ENCODE peak calls at places on chromosomes 2 and 18, in four cellular contexts. One of them, this sample, is unnamed.

GRCh38 chr18:12327510-12328178 is 19.6 kb downstream of the TUBB6 start:
- DNase-seq in upper lobe of right lung: peak; percentile 90
- DNase-seq in heart right ventricle: peak; percentile 85
- DNase-seq in A549: peak; percentile 77
- DNase-seq in this sample: no peak

GRCh38 chr2:127086800-127087737 is 19.9 kb downstream of the BIN1 start:
- DNase-seq in A549: no peak
- DNase-seq in heart right ventricle: peak; percentile 79
- DNase-seq in upper lobe of right lung: no peak
- DNase-seq in this sample: no peak

GRCh38 chr2:126858436-126858835 is 40.3 kb upstream of the TEX51 start:
- DNase-seq in upper lobe of right lung: peak; percentile 3
- DNase-seq in A549: no peak
- DNase-seq in heart right ventricle: no peak
- DNase-seq in this sample: no peak

GRCh38 chr2:120020554-120020953 is 7.7 kb downstream of the EPB41L5 start:
- DNase-seq in upper lobe of right lung: no peak
- DNase-seq in heart right ventricle: no peak
- DNase-seq in A549: no peak
- DNase-seq in this sample: no peak

GRCh38 chr18:50310080-50310479 is 22.6 kb upstream of the CXXC1 start:
- DNase-seq in heart right ventricle: no peak
- DNase-seq in A549: no peak
- DNase-seq in upper lobe of right lung: no peak
- DNase-seq in this sample: no peak

GRCh38 chr2:75612108-75612861 is 34.3 kb upstream of the MRPL19 start:
- DNase-seq in A549: no peak
- DNase-seq in upper lobe of right lung: no peak
- DNase-seq in heart right ventricle: no peak
- DNase-seq in this sample: no peak

GRCh38 chr2:69629921-69630608 is 13.5 kb downstream of the AAK1 start:
- DNase-seq in heart right ventricle: no peak
- DNase-seq in upper lobe of right lung: no peak
- DNase-seq in A549: no peak
- DNase-seq in this sample: no peak

GRCh38 chr2:234137400-234138014 is 87.0 kb downstream of the SPP2 start:
- DNase-seq in heart right ventricle: no peak
- DNase-seq in A549: peak; percentile 21
- DNase-seq in upper lobe of right lung: no peak
- DNase-seq in this sample: no peak

GRCh38 chr18:13565228-13565627 is 161.1 kb downstream of the FAM210A start:
- DNase-seq in heart right ventricle: peak; percentile 80
- DNase-seq in A549: no peak
- DNase-seq in upper lobe of right lung: no peak
- DNase-seq in this sample: peak; percentile 75

GRCh38 chr2:55923091-55923977 is at the start of gene EFEMP1:
- DNase-seq in A549: peak; percentile 41
- DNase-seq in heart right ventricle: peak; percentile 64
- DNase-seq in upper lobe of right lung: peak; percentile 91
- DNase-seq in this sample: peak; percentile 83

GRCh38 chr18:51355841-51356240 is 158.4 kb upstream of the MEX3C start:
- DNase-seq in upper lobe of right lung: no peak
- DNase-seq in heart right ventricle: no peak
- DNase-seq in A549: no peak
- DNase-seq in this sample: no peak

GRCh38 chr18:3154214-3154613 is 65.6 kb downstream of the MYOM1 start:
- DNase-seq in heart right ventricle: no peak
- DNase-seq in upper lobe of right lung: no peak
- DNase-seq in A549: no peak
- DNase-seq in this sample: no peak

GRCh38 chr18:58335223-58335622 is 291.2 kb downstream of the NEDD4L start:
- DNase-seq in upper lobe of right lung: no peak
- DNase-seq in heart right ventricle: no peak
- DNase-seq in A549: no peak
- DNase-seq in this sample: no peak

GRCh38 chr2:10868465-10869314 is 43.0 kb upstream of the KCNF1 start:
- DNase-seq in upper lobe of right lung: no peak
- DNase-seq in A549: no peak
- DNase-seq in heart right ventricle: no peak
- DNase-seq in this sample: no peak

GRCh38 chr2:239167766-239168444 is 232.9 kb downstream of the HDAC4 start:
- DNase-seq in upper lobe of right lung: peak; percentile 47
- DNase-seq in heart right ventricle: no peak
- DNase-seq in A549: no peak
- DNase-seq in this sample: peak; percentile 38

GRCh38 chr2:15640291-15640711 is 48.6 kb downstream of the DDX1 start:
- DNase-seq in upper lobe of right lung: no peak
- DNase-seq in heart right ventricle: no peak
- DNase-seq in A549: no peak
- DNase-seq in this sample: no peak

GRCh38 chr2:63007813-63008458 is 42.7 kb upstream of the OTX1 start:
- DNase-seq in heart right ventricle: no peak
- DNase-seq in upper lobe of right lung: no peak
- DNase-seq in A549: no peak
- DNase-seq in this sample: no peak

GRCh38 chr2:223598994-223599645 is 3.0 kb downstream of the SCG2 start:
- DNase-seq in heart right ventricle: no peak
- DNase-seq in A549: no peak
- DNase-seq in upper lobe of right lung: no peak
- DNase-seq in this sample: no peak

GRCh38 chr2:148130571-148130970 is 109.7 kb downstream of the MBD5 start:
- DNase-seq in A549: peak; percentile 4
- DNase-seq in upper lobe of right lung: no peak
- DNase-seq in heart right ventricle: no peak
- DNase-seq in this sample: no peak

GRCh38 chr2:37523861-37524362 is 147.5 kb downstream of the CDC42EP3 start:
- DNase-seq in A549: no peak
- DNase-seq in heart right ventricle: no peak
- DNase-seq in upper lobe of right lung: no peak
- DNase-seq in this sample: no peak

GRCh38 chr2:233588410-233588809 is 21.8 kb upstream of the USP40 start:
- DNase-seq in heart right ventricle: no peak
- DNase-seq in A549: no peak
- DNase-seq in upper lobe of right lung: no peak
- DNase-seq in this sample: no peak

GRCh38 chr2:11748861-11749645 is 2.6 kb downstream of the LPIN1 start:
- DNase-seq in heart right ventricle: no peak
- DNase-seq in upper lobe of right lung: no peak
- DNase-seq in A549: no peak
- DNase-seq in this sample: no peak

GRCh38 chr2:143223556-143223955 is 94.3 kb downstream of the ARHGAP15 start:
- DNase-seq in upper lobe of right lung: no peak
- DNase-seq in A549: no peak
- DNase-seq in heart right ventricle: no peak
- DNase-seq in this sample: no peak

GRCh38 chr2:164479460-164479859 is 141.8 kb downstream of the GRB14 start:
- DNase-seq in upper lobe of right lung: no peak
- DNase-seq in A549: no peak
- DNase-seq in heart right ventricle: no peak
- DNase-seq in this sample: no peak

GRCh38 chr2:47313141-47313691 is 89.7 kb upstream of the MSH2 start:
- DNase-seq in upper lobe of right lung: no peak
- DNase-seq in heart right ventricle: no peak
- DNase-seq in A549: peak; percentile 76
- DNase-seq in this sample: no peak

GRCh38 chr18:51862311-51862710 is 477.7 kb upstream of the DCC start:
- DNase-seq in A549: no peak
- DNase-seq in upper lobe of right lung: no peak
- DNase-seq in heart right ventricle: no peak
- DNase-seq in this sample: no peak

GRCh38 chr2:164979113-164979512 is 23.8 kb upstream of the SLC38A11 start:
- DNase-seq in heart right ventricle: no peak
- DNase-seq in A549: no peak
- DNase-seq in upper lobe of right lung: no peak
- DNase-seq in this sample: no peak

GRCh38 chr2:14303366-14304115 is 329.0 kb upstream of the LRATD1 start:
- DNase-seq in A549: no peak
- DNase-seq in upper lobe of right lung: no peak
- DNase-seq in heart right ventricle: no peak
- DNase-seq in this sample: no peak

GRCh38 chr2:241802421-241802749 is 6.6 kb upstream of the NEU4 start:
- DNase-seq in upper lobe of right lung: no peak
- DNase-seq in A549: no peak
- DNase-seq in heart right ventricle: peak; percentile 16
- DNase-seq in this sample: peak; percentile 69

GRCh38 chr18:13412901-13413300 is 194.3 kb downstream of the LDLRAD4 start:
- DNase-seq in heart right ventricle: no peak
- DNase-seq in upper lobe of right lung: no peak
- DNase-seq in A549: no peak
- DNase-seq in this sample: no peak

GRCh38 chr2:227351639-227352038 is 26.6 kb downstream of the MFF start:
- DNase-seq in heart right ventricle: no peak
- DNase-seq in A549: no peak
- DNase-seq in upper lobe of right lung: no peak
- DNase-seq in this sample: no peak

GRCh38 chr2:44955593-44956449 is 14.3 kb downstream of the SIX3 start:
- DNase-seq in upper lobe of right lung: peak; percentile 89
- DNase-seq in A549: peak; percentile 79
- DNase-seq in heart right ventricle: peak; percentile 79
- DNase-seq in this sample: no peak

GRCh38 chr18:56257215-56257614 is 381.2 kb downstream of the TXNL1 start:
- DNase-seq in A549: no peak
- DNase-seq in upper lobe of right lung: no peak
- DNase-seq in heart right ventricle: no peak
- DNase-seq in this sample: no peak
- TF ChIP-seq CTCF in A549: no peak
- TF ChIP-seq CTCF in upper lobe of right lung: no peak
- TF ChIP-seq CTCF in heart right ventricle: no peak
- TF ChIP-seq CTCF in this sample: no peak

DNA sequence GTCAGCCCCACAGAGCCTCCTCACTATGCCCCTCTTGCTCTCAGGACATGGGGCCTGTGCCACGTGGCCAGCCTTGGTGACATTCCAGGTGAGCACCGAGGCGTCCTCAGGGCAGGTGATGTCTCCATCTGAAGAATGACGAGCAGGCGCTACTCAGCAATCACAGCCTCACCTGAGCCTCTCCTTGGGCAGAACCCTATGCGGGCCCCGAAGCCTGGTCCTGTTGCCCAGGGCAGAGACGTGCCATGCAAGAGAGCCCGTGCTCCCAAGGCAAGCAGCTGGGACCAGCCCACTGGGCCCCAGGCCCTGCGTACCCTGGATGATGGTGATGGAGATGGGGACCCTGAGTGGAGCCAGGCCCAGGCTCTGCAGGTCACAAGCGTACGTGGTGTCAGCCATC is 32.5 kb upstream of the SELENOI start:
- DNase-seq in heart right ventricle: no peak
- DNase-seq in A549: no peak
- DNase-seq in upper lobe of right lung: no peak
- DNase-seq in this sample: no peak
- TF ChIP-seq CTCF in heart right ventricle: no peak
- TF ChIP-seq CTCF in A549: no peak
- TF ChIP-seq CTCF in upper lobe of right lung: no peak
- TF ChIP-seq CTCF in this sample: no peak

DNA sequence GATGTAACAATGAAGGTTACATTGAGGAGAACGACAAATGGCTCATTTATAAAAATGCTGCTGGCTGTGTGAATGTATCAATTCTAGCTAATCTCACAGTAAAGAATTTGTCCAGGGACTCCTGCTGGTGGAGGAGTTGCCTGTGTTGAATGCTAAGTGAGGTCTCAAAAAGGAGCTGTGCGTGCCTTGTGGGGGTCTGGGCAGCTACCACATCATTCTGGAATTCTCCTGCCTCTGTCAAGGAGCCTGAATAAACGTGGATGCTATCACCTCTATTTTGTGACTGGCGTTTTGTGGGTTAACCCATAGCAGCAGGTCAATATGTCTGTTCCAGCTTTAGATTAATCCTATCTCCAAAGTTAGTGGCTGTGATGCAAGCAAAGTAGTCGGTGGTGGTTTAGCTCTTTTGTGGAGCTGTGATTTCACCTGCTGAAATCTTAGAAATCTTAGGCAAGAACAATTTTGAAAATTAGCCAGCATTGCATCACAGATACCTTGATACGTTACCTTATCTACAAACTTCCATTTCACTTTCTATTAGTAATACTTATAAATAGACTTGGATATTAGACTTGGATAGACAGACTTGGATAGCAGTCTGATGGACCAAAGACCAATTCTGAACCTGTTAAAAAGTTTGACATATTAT is 96.8 kb downstream of the MTCL1 start:
- DNase-seq in heart right ventricle: no peak
- DNase-seq in A549: no peak
- DNase-seq in upper lobe of right lung: no peak
- DNase-seq in this sample: no peak
- TF ChIP-seq CTCF in heart right ventricle: no peak
- TF ChIP-seq CTCF in A549: no peak
- TF ChIP-seq CTCF in upper lobe of right lung: no peak
- TF ChIP-seq CTCF in this sample: no peak

GRCh38 chr2:238129166-238130010 is 9.1 kb upstream of the KLHL30 start:
- DNase-seq in A549: no peak
- DNase-seq in heart right ventricle: peak; percentile 5
- DNase-seq in upper lobe of right lung: no peak
- DNase-seq in this sample: no peak

GRCh38 chr2:238126338-238126737 is 12.1 kb upstream of the KLHL30 start:
- DNase-seq in A549: no peak
- DNase-seq in heart right ventricle: no peak
- DNase-seq in upper lobe of right lung: no peak
- DNase-seq in this sample: no peak

GRCh38 chr2:238128061-238129040 is 10.1 kb upstream of the KLHL30 start:
- DNase-seq in heart right ventricle: peak; percentile 16
- DNase-seq in upper lobe of right lung: no peak
- DNase-seq in A549: no peak
- DNase-seq in this sample: no peak

GRCh38 chr2:238126775-238127164 is 11.7 kb upstream of the KLHL30 start:
- DNase-seq in upper lobe of right lung: no peak
- DNase-seq in heart right ventricle: no peak
- DNase-seq in A549: no peak
- DNase-seq in this sample: no peak

DNA sequence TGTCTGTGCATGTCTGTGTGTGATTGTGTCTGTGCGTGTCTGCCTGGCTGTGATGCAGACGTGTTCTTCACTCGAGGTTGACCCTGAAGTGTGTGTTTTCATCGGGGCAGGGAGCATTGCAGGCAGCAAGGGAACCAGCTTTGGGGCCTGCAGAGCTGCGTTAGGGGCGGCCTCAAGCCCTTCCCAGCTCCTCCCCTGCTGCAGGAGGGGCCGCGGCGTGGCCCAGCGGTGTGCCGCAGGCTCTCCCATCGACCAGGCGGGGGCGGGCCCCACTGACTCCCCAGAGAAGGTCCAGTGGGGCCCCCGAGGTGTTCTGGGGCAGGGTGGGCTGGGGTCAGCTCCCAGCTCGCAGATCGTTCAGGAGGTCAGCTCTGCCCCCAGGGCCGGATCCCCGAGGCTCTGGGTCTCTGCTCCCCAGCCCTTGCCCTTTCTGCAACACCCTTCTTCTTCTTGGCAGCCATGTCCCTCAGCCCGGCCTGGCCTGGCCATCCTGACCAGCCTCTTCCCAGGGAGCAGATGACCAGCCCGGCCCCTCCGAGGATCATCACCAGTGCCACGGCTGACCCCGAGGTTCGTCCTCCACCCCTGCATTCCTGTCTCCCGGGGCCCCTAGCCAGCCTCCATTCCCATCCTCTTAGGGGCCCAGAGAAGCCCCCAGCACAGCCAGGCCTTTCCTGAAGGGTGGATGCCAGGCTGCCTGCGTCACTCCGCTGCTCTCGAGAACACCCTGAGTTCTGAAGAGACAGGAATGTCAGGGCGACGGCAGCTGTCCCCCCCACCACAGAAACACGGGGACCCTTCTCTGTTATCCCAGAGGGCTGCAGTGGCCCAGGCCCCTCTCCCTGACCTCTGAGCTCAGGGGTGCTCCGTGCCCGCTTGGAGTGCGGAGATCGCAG is 11.1 kb upstream of the KLHL30 start:
- DNase-seq in upper lobe of right lung: no peak
- DNase-seq in A549: no peak
- DNase-seq in heart right ventricle: peak; percentile 41
- DNase-seq in this sample: no peak
- TF ChIP-seq CTCF in upper lobe of right lung: no peak
- TF ChIP-seq CTCF in A549: no peak
- TF ChIP-seq CTCF in heart right ventricle: no peak
- TF ChIP-seq CTCF in this sample: no peak

This sample was measured in coronary artery.